ENCODE peak calls at places on chromosomes 1 and 21, in five cellular contexts. One of them, this sample, is unnamed.

GRCh38 chr1:35449334-35450008 is 107.7 kb downstream of the KIAA0319L start:
- DNase-seq in glomerular endothelial cell: no peak
- DNase-seq in cardiac fibroblast: peak; percentile 91
- DNase-seq in CD8-positive, alpha-beta T cell: no peak
- DNase-seq in stimulated activated CD4-positive, alpha-beta T cell treated with anti-CD3 and anti-CD28 coated beads, Interleukin-12 subunit alpha, Interleukin-12 subunit beta, amount 100 ng/mL, for 4 hours: no peak
- DNase-seq in this sample: no peak

GRCh38 chr1:119737040-119737682 is 25.4 kb downstream of the PHGDH start:
- DNase-seq in stimulated activated CD4-positive, alpha-beta T cell treated with anti-CD3 and anti-CD28 coated beads, Interleukin-12 subunit alpha, Interleukin-12 subunit beta, amount 100 ng/mL, for 4 hours: no peak
- DNase-seq in CD8-positive, alpha-beta T cell: no peak
- DNase-seq in glomerular endothelial cell: no peak
- DNase-seq in cardiac fibroblast: peak; percentile 67
- DNase-seq in this sample: no peak

GRCh38 chr1:42783092-42783491 is 1.7 kb upstream of the TMEM269 start:
- DNase-seq in CD8-positive, alpha-beta T cell: no peak
- DNase-seq in cardiac fibroblast: no peak
- DNase-seq in glomerular endothelial cell: no peak
- DNase-seq in stimulated activated CD4-positive, alpha-beta T cell treated with anti-CD3 and anti-CD28 coated beads, Interleukin-12 subunit alpha, Interleukin-12 subunit beta, amount 100 ng/mL, for 4 hours: no peak
- DNase-seq in this sample: no peak

GRCh38 chr1:67020304-67020703 is 33.6 kb downstream of the SLC35D1 start:
- DNase-seq in stimulated activated CD4-positive, alpha-beta T cell treated with anti-CD3 and anti-CD28 coated beads, Interleukin-12 subunit alpha, Interleukin-12 subunit beta, amount 100 ng/mL, for 4 hours: no peak
- DNase-seq in cardiac fibroblast: peak; percentile 50
- DNase-seq in CD8-positive, alpha-beta T cell: no peak
- DNase-seq in glomerular endothelial cell: no peak
- DNase-seq in this sample: no peak

GRCh38 chr21:45180289-45180599 is 105.9 kb downstream of the ADARB1 start:
- DNase-seq in cardiac fibroblast: no peak
- DNase-seq in stimulated activated CD4-positive, alpha-beta T cell treated with anti-CD3 and anti-CD28 coated beads, Interleukin-12 subunit alpha, Interleukin-12 subunit beta, amount 100 ng/mL, for 4 hours: no peak
- DNase-seq in CD8-positive, alpha-beta T cell: no peak
- DNase-seq in glomerular endothelial cell: no peak
- DNase-seq in this sample: no peak

GRCh38 chr21:33268736-33269441 is 2.7 kb downstream of the IL10RB start:
- DNase-seq in stimulated activated CD4-positive, alpha-beta T cell treated with anti-CD3 and anti-CD28 coated beads, Interleukin-12 subunit alpha, Interleukin-12 subunit beta, amount 100 ng/mL, for 4 hours: peak; percentile 41
- DNase-seq in CD8-positive, alpha-beta T cell: no peak
- DNase-seq in glomerular endothelial cell: no peak
- DNase-seq in cardiac fibroblast: no peak
- DNase-seq in this sample: no peak

GRCh38 chr1:77776007-77776725 is 3.3 kb upstream of the MIGA1 start:
- DNase-seq in cardiac fibroblast: no peak
- DNase-seq in glomerular endothelial cell: no peak
- DNase-seq in CD8-positive, alpha-beta T cell: no peak
- DNase-seq in stimulated activated CD4-positive, alpha-beta T cell treated with anti-CD3 and anti-CD28 coated beads, Interleukin-12 subunit alpha, Interleukin-12 subunit beta, amount 100 ng/mL, for 4 hours: no peak
- DNase-seq in this sample: no peak

GRCh38 chr1:245356891-245357585 is 202.3 kb downstream of the KIF26B start:
- DNase-seq in stimulated activated CD4-positive, alpha-beta T cell treated with anti-CD3 and anti-CD28 coated beads, Interleukin-12 subunit alpha, Interleukin-12 subunit beta, amount 100 ng/mL, for 4 hours: no peak
- DNase-seq in glomerular endothelial cell: no peak
- DNase-seq in CD8-positive, alpha-beta T cell: no peak
- DNase-seq in cardiac fibroblast: no peak
- DNase-seq in this sample: no peak

This sample was measured in Kasumi-1.